ENCODE peak calls at places on chromosomes 13 and 19, in seven cellular contexts. J is tibial nerve, D is activated B cell treated with CpG ODN at 0.5 μM for 24 hours, L is fibroblast of pulmonary artery, R is Peyer's patch, E is HFFc6, X is body of pancreas. Y is an unnamed sample.

GRCh38 chr19:40193587-40193849 is 2.3 kb downstream of the MAP3K10 start:
- DNase-seq in J (no peak), D (no peak), L (peak; percentile 19), R (no peak), E (peak; percentile 30), X (no peak), Y (no peak)

GRCh38 chr19:33168528-33168927 is 25.6 kb upstream of the LRP3 start:
- DNase-seq in J (no peak), D (no peak), L (no peak), R (no peak), E (no peak), X (no peak), Y (no peak)

GRCh38 chr19:18502633-18503294 is 19.1 kb downstream of the ELL start:
- DNase-seq in J (no peak), D (no peak), L (no peak), R (no peak), E (no peak), X (peak; percentile 20), Y (no peak)

GRCh38 chr13:34722931-34723330 is 219.1 kb upstream of the NBEA start:
- DNase-seq in J (no peak), D (no peak), L (no peak), R (no peak), E (no peak), X (no peak), Y (no peak)

GRCh38 chr19:30227071-30227621 is 145.0 kb upstream of the ZNF536 start:
- DNase-seq in J (no peak), D (no peak), L (peak; percentile 5), R (no peak), E (no peak), X (no peak), Y (no peak)

GRCh38 chr19:2033825-2034159 is 17.3 kb downstream of the MKNK2 start:
- DNase-seq in J (no peak), D (no peak), L (no peak), R (no peak), E (no peak), X (no peak), Y (no peak)

GRCh38 chr19:37987356-37988332 is 80.6 kb downstream of the SIPA1L3 start:
- DNase-seq in J (no peak), D (no peak), L (no peak), R (no peak), E (no peak), X (no peak), Y (no peak)

GRCh38 chr13:95497307-95497943 is 55.1 kb upstream of the CLDN10 start:
- DNase-seq in J (no peak), D (no peak), L (no peak), R (no peak), E (no peak), X (peak; percentile 77), Y (no peak)

GRCh38 chr19:46416077-46416709 is 2.8 kb upstream of the CCDC8 start:
- DNase-seq in J (peak; percentile 35), D (no peak), L (peak; percentile 91), R (peak; percentile 73), E (peak; percentile 76), X (peak; percentile 94), Y (no peak)

GRCh38 chr19:58560007-58560887 is 1.8 kb upstream of the UBE2M start:
- DNase-seq in J (no peak), D (no peak), L (no peak), R (no peak), E (no peak), X (peak; percentile 8), Y (no peak)

GRCh38 chr19:53696951-53697350 is 65.2 kb downstream of the DPRX start:
- DNase-seq in J (no peak), D (no peak), L (peak; percentile 2), R (no peak), E (no peak), X (no peak), Y (no peak)

GRCh38 chr13:49679244-49679643 is 12.0 kb downstream of the EBPL start:
- DNase-seq in J (peak; percentile 8), D (no peak), L (peak; percentile 20), R (no peak), E (no peak), X (peak; percentile 36), Y (no peak)

GRCh38 chr13:94765814-94766213 is 53.5 kb upstream of the SOX21 start:
- DNase-seq in J (no peak), D (no peak), L (no peak), R (no peak), E (no peak), X (no peak), Y (no peak)

GRCh38 chr19:49422407-49423277 is 599 bp downstream of the PTH2 start:
- DNase-seq in J (no peak), D (no peak), L (peak; percentile 26), R (no peak), E (no peak), X (peak; percentile 45), Y (peak; percentile 62)

GRCh38 chr13:40484981-40485380 is 181.5 kb downstream of the FOXO1 start:
- DNase-seq in J (no peak), D (no peak), L (no peak), R (no peak), E (no peak), X (peak; percentile 83), Y (no peak)

GRCh38 chr13:100646030-100646673 is 28.4 kb downstream of the TMTC4 start:
- DNase-seq in J (no peak), D (no peak), L (peak; percentile 60), R (no peak), E (no peak), X (peak; percentile 38), Y (no peak)

GRCh38 chr19:42253245-42254082 is 1.5 kb downstream of the ERF start:
- DNase-seq in J (peak; percentile 57), D (peak; percentile 71), L (peak; percentile 48), R (peak; percentile 85), E (peak; percentile 44), X (peak; percentile 72), Y (peak; percentile 53)

GRCh38 chr19:22545751-22546150 is 88.4 kb upstream of the ZNF492 start:
- DNase-seq in J (peak; percentile 57), D (no peak), L (peak; percentile 0), R (no peak), E (no peak), X (peak; percentile 84), Y (no peak)

GRCh38 chr19:34359954-34360315 is 5.1 kb upstream of the GPI start:
- DNase-seq in J (no peak), D (no peak), L (no peak), R (no peak), E (no peak), X (no peak), Y (no peak)

GRCh38 chr13:24684600-24684998 is 4.4 kb downstream of the ATP12A start:
- DNase-seq in J (no peak), D (no peak), L (no peak), R (peak; percentile 35), E (no peak), X (no peak), Y (no peak)

GRCh38 chr19:45766293-45766918 is 2.6 kb downstream of the SIX5 start:
- DNase-seq in J (no peak), D (no peak), L (no peak), R (no peak), E (no peak), X (peak; percentile 85), Y (no peak)

GRCh38 chr19:46821512-46822359 is 28.9 kb downstream of the AP2S1 start:
- DNase-seq in J (no peak), D (peak; percentile 54), L (no peak), R (peak; percentile 86), E (no peak), X (no peak), Y (no peak)

GRCh38 chr13:112715715-112716460 is 26.1 kb downstream of the ATP11A start:
- DNase-seq in J (no peak), D (no peak), L (no peak), R (peak; percentile 38), E (no peak), X (no peak), Y (no peak)

GRCh38 chr19:8329993-8330392 is 8.7 kb downstream of the RPS28 start:
- DNase-seq in J (no peak), D (no peak), L (no peak), R (no peak), E (no peak), X (no peak), Y (no peak)

GRCh38 chr19:17220207-17220758 is 5.1 kb downstream of the USE1 start:
- DNase-seq in J (no peak), D (no peak), L (peak; percentile 83), R (no peak), E (no peak), X (no peak), Y (no peak)

GRCh38 chr13:110957181-110957884 is 42.5 kb upstream of the ANKRD10 start:
- DNase-seq in J (no peak), D (no peak), L (no peak), R (no peak), E (peak; percentile 29), X (no peak), Y (no peak)
- TF ChIP-seq CTCF in J (no peak), D (no peak), L (peak; percentile 11), R (no peak), E (peak; percentile 66), X (no peak), Y (no peak)

GRCh38 chr19:19663292-19664120 is at the start of gene ATP13A1:
- DNase-seq in J (peak; percentile 91), D (peak; percentile 90), L (peak; percentile 98), R (peak; percentile 98), E (peak; percentile 96), X (peak; percentile 97), Y (peak; percentile 88)
- TF ChIP-seq CTCF in J (no peak), D (no peak), L (no peak), R (peak; percentile 44), E (peak; percentile 58), X (peak; percentile 22), Y (peak; percentile 22)

GRCh38 chr13:46343279-46343949 is 43.6 kb downstream of the RUBCNL start:
- DNase-seq in J (no peak), D (no peak), L (no peak), R (no peak), E (no peak), X (no peak), Y (no peak)
- TF ChIP-seq CTCF in J (no peak), D (no peak), L (no peak), R (no peak), E (no peak), X (no peak), Y (no peak)

GRCh38 chr13:44231786-44232516 is 141.7 kb upstream of the SERP2 start:
- DNase-seq in J (peak; percentile 52), D (no peak), L (peak; percentile 98), R (peak; percentile 83), E (peak; percentile 87), X (peak; percentile 88), Y (no peak)
- TF ChIP-seq CTCF in J (no peak), D (no peak), L (peak; percentile 19), R (peak; percentile 9), E (no peak), X (peak; percentile 39), Y (no peak)

DNA sequence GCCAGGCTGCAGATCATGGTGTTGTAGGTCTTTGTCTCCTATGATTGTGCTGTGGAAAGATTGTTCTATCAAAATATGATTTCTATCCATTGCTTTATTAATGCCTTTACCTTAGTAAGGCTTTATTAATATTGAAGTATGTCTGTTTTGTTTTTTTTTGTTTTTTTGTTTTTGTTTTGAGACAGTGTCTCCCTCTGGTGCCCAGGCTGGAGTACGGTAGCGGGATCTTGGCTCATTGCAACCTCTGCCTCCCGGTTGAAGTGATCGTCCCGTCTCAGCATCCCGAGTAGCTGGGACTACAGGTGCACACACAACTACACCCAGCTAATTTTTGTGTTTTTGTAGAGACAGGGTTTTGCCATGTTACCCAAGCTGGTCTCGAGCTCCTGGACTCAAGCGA is 7.7 kb downstream of the IRGC start:
- DNase-seq in J (no peak), D (no peak), L (peak; percentile 27), R (no peak), E (no peak), X (no peak), Y (no peak)
- TF ChIP-seq CTCF in J (no peak), D (no peak), L (peak; percentile 42), R (peak; percentile 51), E (peak; percentile 70), X (no peak), Y (no peak)

GRCh38 chr19:36605839-36606478 is 846 bp downstream of the ZNF382 start:
- DNase-seq in J (no peak), D (no peak), L (peak; percentile 8), R (no peak), E (no peak), X (no peak), Y (no peak)
- TF ChIP-seq CTCF in J (no peak), D (no peak), L (no peak), R (no peak), E (no peak), X (no peak), Y (no peak)

Y was measured in natural killer cell.